ENCODE peak calls at places on chromosome 3, in four cellular contexts. O, Q, J and T are unnamed samples.

GRCh38 chr3:129485681-129486056 is 42.8 kb upstream of the RHO start:
- DNase-seq in J (no peak), O (peak), Q (no peak), T (peak)

GRCh38 chr3:65448120-65448519 is 590.6 kb downstream of the MAGI1 start:
- DNase-seq in Q (no peak), J (no peak), O (no peak), T (no peak)

GRCh38 chr3:8336456-8336855 is 165.2 kb upstream of the LMCD1 start:
- DNase-seq in O (no peak), Q (no peak), J (no peak), T (no peak)

GRCh38 chr3:190339130-190339529 is 16.9 kb upstream of the CLDN1 start:
- DNase-seq in O (no peak), J (no peak), Q (no peak), T (no peak)

GRCh38 chr3:172613845-172614244 is 90.6 kb upstream of the TNFSF10 start:
- DNase-seq in J (no peak), Q (no peak), O (no peak), T (no peak)

GRCh38 chr3:4060064-4060463 is 243.1 kb upstream of the SETMAR start:
- DNase-seq in Q (no peak), O (no peak), J (no peak), T (peak)

GRCh38 chr3:98513736-98514135 is 9.0 kb downstream of the CLDND1 start:
- DNase-seq in O (no peak), Q (no peak), J (no peak), T (no peak)

GRCh38 chr3:157624801-157625200 is 121.6 kb upstream of the VEPH1 start:
- DNase-seq in O (no peak), J (no peak), Q (no peak), T (no peak)

GRCh38 chr3:59555593-59556315 is 505.9 kb upstream of the CFAP20DC start:
- DNase-seq in Q (no peak), O (no peak), J (no peak), T (no peak)

GRCh38 chr3:110806924-110807323 is 264.7 kb upstream of the NECTIN3 start:
- DNase-seq in O (no peak), Q (no peak), J (no peak), T (no peak)

GRCh38 chr3:122916084-122916483 is 111.5 kb downstream of the SEMA5B start:
- DNase-seq in Q (no peak), J (no peak), O (no peak), T (no peak)

GRCh38 chr3:127588675-127589577 is 1.6 kb downstream of the TPRA1 start:
- DNase-seq in O (no peak), J (no peak), Q (no peak), T (peak)

GRCh38 chr3:124032351-124032880 is 40.5 kb upstream of the ROPN1 start:
- DNase-seq in J (peak), Q (no peak), O (peak), T (no peak)

GRCh38 chr3:46213201-46213600 is 5.1 kb upstream of the CCR1 start:
- DNase-seq in Q (no peak), J (no peak), O (no peak), T (no peak)

GRCh38 chr3:45043715-45044299 is 17.7 kb downstream of the CLEC3B start:
- DNase-seq in J (no peak), O (no peak), Q (no peak), T (peak)

GRCh38 chr3:155859859-155860258 is 5.6 kb upstream of the SLC33A1 start:
- DNase-seq in J (peak), O (no peak), Q (no peak), T (no peak)

GRCh38 chr3:72659609-72660008 is 188.6 kb downstream of the SHQ1 start:
- DNase-seq in O (no peak), Q (no peak), J (no peak), T (no peak)

GRCh38 chr3:54185740-54186139 is 63.4 kb downstream of the CACNA2D3 start:
- DNase-seq in Q (no peak), O (no peak), J (no peak), T (no peak)

GRCh38 chr3:13348671-13349396 is 71.3 kb downstream of the NUP210 start:
- DNase-seq in Q (no peak), J (no peak), O (no peak), T (no peak)

GRCh38 chr3:61560452-61561373 is 658 bp upstream of the PTPRG start:
- DNase-seq in O (peak), Q (peak), J (peak), T (peak)

GRCh38 chr3:177124882-177125281 is 72.4 kb downstream of the TBL1XR1 start:
- DNase-seq in J (no peak), O (no peak), Q (no peak), T (no peak)

GRCh38 chr3:15860014-15860934 is 62.5 kb upstream of the ANKRD28 start:
- DNase-seq in O (peak), J (peak), Q (no peak), T (peak)

GRCh38 chr3:39150803-39151631 is 2.4 kb downstream of the CSRNP1 start:
- DNase-seq in Q (no peak), O (peak), J (peak), T (peak)

GRCh38 chr3:65785065-65785645 is 253.6 kb downstream of the MAGI1 start:
- DNase-seq in J (peak), Q (peak), O (no peak), T (peak)

GRCh38 chr3:37540786-37541185 is 320.9 kb upstream of the CTDSPL start:
- DNase-seq in O (no peak), J (no peak), Q (no peak), T (no peak)

GRCh38 chr3:184805351-184806038 is 6.5 kb upstream of the VPS8 start:
- DNase-seq in Q (no peak), O (no peak), J (no peak), T (no peak)

GRCh38 chr3:13200951-13201350 is 127.7 kb upstream of the IQSEC1 start:
- DNase-seq in Q (no peak), O (no peak), J (no peak), T (no peak)

GRCh38 chr3:99774467-99774866 is 43.2 kb upstream of the CMSS1 start:
- DNase-seq in J (no peak), O (no peak), Q (no peak), T (peak)

GRCh38 chr3:119437852-119438251 is 25.6 kb downstream of the TMEM39A start:
- DNase-seq in O (no peak), J (no peak), Q (no peak), T (no peak)

GRCh38 chr3:39849992-39850706 is 40.7 kb downstream of the MYRIP start:
- DNase-seq in O (no peak), J (no peak), Q (no peak), T (no peak)

GRCh38 chr3:191425322-191425734 is 35.6 kb upstream of the PYDC2 start:
- DNase-seq in O (no peak), Q (no peak), J (no peak), T (no peak)

GRCh38 chr3:183584914-183585280 is 29.4 kb upstream of the KLHL6 start:
- DNase-seq in O (no peak), Q (no peak), J (no peak), T (no peak)

GRCh38 chr3:31291818-31292217 is 240.9 kb upstream of the STT3B start:
- DNase-seq in Q (no peak), O (no peak), J (no peak), T (no peak)

GRCh38 chr3:114660124-114660523 is 366.3 kb downstream of the TIGIT start:
- DNase-seq in Q (no peak), O (no peak), J (no peak), T (no peak)

GRCh38 chr3:59573911-59574310 is 524.1 kb upstream of the CFAP20DC start:
- DNase-seq in Q (no peak), O (peak), J (no peak), T (no peak)

GRCh38 chr3:57160046-57160730 is 5.0 kb downstream of the IL17RD start:
- DNase-seq in Q (no peak), J (no peak), O (no peak), T (no peak)

GRCh38 chr3:113287818-113288648 is 76.7 kb downstream of the BOC start:
- DNase-seq in O (peak), Q (no peak), J (peak), T (peak)

GRCh38 chr3:16907245-16907644 is 22.5 kb downstream of the PLCL2 start:
- DNase-seq in O (no peak), J (no peak), Q (no peak), T (no peak)

GRCh38 chr3:5112043-5112442 is 10.0 kb upstream of the ARL8B start:
- DNase-seq in Q (no peak), O (no peak), J (no peak), T (no peak)

GRCh38 chr3:152298393-152299242 is 29.9 kb downstream of the MBNL1 start:
- DNase-seq in O (peak), J (peak), Q (no peak), T (no peak)
- TF ChIP-seq POLR2A in O (no peak), J (no peak), Q (no peak), T (no peak)

DNA sequence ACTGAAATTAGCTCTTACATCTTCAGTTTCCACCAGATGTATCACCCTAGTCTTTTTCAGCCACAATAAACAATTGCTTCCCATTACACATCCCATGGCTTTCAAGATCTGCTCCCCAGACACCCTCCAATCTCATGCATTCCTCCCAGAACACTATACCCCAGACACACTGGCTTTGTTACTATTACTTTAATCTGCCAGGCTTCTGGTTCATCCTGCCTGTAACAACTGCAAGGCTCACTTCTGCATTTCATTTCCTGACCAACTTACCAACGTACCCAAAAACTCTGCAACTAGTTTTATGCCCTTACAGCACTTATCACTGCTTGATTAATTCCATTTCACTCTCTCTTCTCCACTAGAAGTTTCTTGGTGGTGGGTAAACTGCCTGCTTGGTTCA is 2.9 kb downstream of the RPL22L1 start:
- DNase-seq in O (no peak), J (no peak), Q (no peak), T (no peak)
- TF ChIP-seq POLR2A in O (no peak), J (no peak), Q (no peak), T (no peak)

DNA sequence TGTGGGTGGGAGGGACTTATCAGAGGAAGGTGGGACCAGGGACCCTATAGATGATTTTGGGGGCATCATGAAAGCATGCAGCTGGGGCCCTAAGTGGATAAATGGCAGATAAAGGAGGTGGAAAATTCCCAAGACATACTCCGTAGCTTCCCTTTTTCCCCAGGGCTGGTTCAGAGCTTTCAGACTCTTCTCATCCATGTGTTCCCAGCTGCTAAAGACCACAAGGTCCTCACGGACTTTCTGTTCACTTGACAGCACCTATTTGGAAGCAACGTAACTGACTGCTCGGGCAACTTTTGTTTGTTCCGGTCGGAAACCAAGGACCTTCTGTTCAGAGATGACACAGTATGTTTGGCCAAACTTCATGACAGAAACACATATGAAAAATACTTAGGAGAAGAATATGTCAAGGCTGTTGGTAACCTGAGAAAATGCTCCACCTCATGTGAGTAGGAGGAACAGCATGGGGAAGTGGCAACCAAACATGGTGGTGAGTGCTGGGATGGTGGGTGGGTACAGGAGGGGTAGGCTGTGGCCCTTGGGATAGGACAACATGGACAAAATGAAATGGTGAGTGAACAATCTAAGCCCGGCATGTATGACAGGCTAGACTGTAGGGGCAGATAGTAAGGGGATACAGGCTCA is 28.7 kb upstream of the SRPRB start:
- DNase-seq in Q (no peak), J (no peak), O (no peak), T (no peak)
- TF ChIP-seq POLR2A in Q (no peak), J (no peak), O (no peak), T (no peak)

GRCh38 chr3:10213156-10213792 is 35.0 kb upstream of the TATDN2 start:
- DNase-seq in O (no peak), Q (no peak), J (no peak), T (no peak)

GRCh38 chr3:10219737-10220136 is 28.5 kb upstream of the TATDN2 start:
- DNase-seq in Q (no peak), O (no peak), J (no peak), T (no peak)

GRCh38 chr3:10217359-10217758 is 30.9 kb upstream of the TATDN2 start:
- DNase-seq in O (no peak), Q (no peak), J (no peak), T (no peak)

GRCh38 chr3:10215578-10216368 is 32.5 kb upstream of the TATDN2 start:
- DNase-seq in O (no peak), J (no peak), Q (no peak), T (no peak)
- TF ChIP-seq POLR2A in O (no peak), J (no peak), Q (no peak), T (no peak)

DNA sequence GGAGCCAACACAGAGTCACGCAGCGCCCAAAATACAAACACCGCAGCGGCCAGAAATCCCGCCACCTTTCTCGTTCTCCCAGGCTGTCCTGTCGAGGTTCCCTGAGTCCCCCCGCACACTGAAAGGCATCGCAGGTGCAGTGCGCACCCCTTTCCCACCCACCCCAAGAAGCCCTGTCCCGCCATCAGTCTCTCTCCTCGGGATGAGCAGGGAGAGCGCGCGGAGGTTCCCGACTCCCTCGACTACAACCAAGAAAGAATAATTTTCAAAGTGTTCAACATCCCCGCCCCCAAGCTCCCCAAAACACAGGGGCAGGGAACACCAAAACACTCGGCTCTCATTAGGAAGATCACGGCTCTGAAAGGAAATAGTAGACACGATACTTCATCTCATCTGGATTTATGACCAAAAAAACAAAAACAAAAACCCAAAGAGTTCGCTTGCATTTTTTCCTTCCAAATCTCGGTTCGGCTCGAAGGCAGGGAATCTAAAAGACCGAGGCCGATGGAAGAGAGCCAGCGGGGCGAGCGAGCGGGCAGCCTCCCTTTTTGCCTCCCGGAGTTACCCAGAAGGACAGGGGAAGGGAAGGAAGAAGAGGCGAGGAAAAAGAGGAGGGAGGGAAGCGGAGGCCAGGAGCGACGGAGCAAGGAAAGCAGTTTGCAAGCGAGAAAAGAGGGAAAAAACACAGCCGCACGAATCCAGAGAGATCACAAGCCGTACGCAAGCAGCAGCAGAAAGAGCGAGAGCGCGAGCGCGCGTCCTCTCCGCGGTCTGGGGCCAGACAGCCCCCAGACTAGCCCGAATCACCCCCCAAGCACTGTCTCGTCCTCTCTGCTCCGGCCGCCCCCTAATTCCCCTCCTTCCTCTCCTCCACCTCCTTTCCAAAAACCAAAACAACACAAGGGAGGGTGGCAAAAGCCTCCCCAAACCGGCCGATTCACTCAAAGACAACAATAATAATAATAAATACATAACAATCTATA is 808 bp downstream of the BCL6 start:
- DNase-seq in J (peak), O (no peak), Q (no peak), T (no peak)
- TF ChIP-seq POLR2A in J (no peak), O (no peak), Q (no peak), T (no peak)